ENCODE peak calls at places on chromosomes 5 and 9, in six cellular contexts. One of them, this sample, is unnamed.

GRCh38 chr9:29750062-29750461 is 2176.8 kb upstream of the C9orf72 start:
- DNase-seq in tibial nerve: no peak
- DNase-seq in A549: no peak
- DNase-seq in body of pancreas: no peak
- DNase-seq in gastrocnemius medialis: no peak
- DNase-seq in Peyer's patch: no peak
- DNase-seq in this sample: no peak

GRCh38 chr5:95760291-95761191 is 29.4 kb downstream of the RHOBTB3 start:
- DNase-seq in tibial nerve: no peak
- DNase-seq in A549: peak
- DNase-seq in body of pancreas: no peak
- DNase-seq in gastrocnemius medialis: no peak
- DNase-seq in Peyer's patch: no peak
- DNase-seq in this sample: no peak

GRCh38 chr5:82601085-82601484 is 322.9 kb upstream of the RPS23 start:
- DNase-seq in tibial nerve: no peak
- DNase-seq in A549: no peak
- DNase-seq in body of pancreas: no peak
- DNase-seq in gastrocnemius medialis: no peak
- DNase-seq in Peyer's patch: peak
- DNase-seq in this sample: no peak

GRCh38 chr5:166117062-166117743 is 2174.2 kb upstream of the WWC1 start:
- DNase-seq in tibial nerve: no peak
- DNase-seq in A549: no peak
- DNase-seq in body of pancreas: no peak
- DNase-seq in gastrocnemius medialis: no peak
- DNase-seq in Peyer's patch: no peak
- DNase-seq in this sample: no peak

GRCh38 chr5:108727639-108728565 is 19.8 kb upstream of the FER start:
- DNase-seq in tibial nerve: peak
- DNase-seq in A549: peak
- DNase-seq in body of pancreas: peak
- DNase-seq in gastrocnemius medialis: peak
- DNase-seq in Peyer's patch: peak
- DNase-seq in this sample: peak

GRCh38 chr5:32733582-32734340 is 22.6 kb downstream of the NPR3 start:
- DNase-seq in tibial nerve: no peak
- DNase-seq in A549: no peak
- DNase-seq in body of pancreas: no peak
- DNase-seq in gastrocnemius medialis: no peak
- DNase-seq in Peyer's patch: no peak
- DNase-seq in this sample: no peak

GRCh38 chr5:16076657-16077056 is 102.9 kb downstream of the MARCHF11 start:
- DNase-seq in tibial nerve: no peak
- DNase-seq in A549: no peak
- DNase-seq in body of pancreas: no peak
- DNase-seq in gastrocnemius medialis: no peak
- DNase-seq in Peyer's patch: no peak
- DNase-seq in this sample: no peak

GRCh38 chr9:89311346-89312153 is 555 bp downstream of the CKS2 start:
- DNase-seq in tibial nerve: no peak
- DNase-seq in A549: no peak
- DNase-seq in body of pancreas: no peak
- DNase-seq in gastrocnemius medialis: no peak
- DNase-seq in Peyer's patch: peak
- DNase-seq in this sample: no peak

GRCh38 chr9:123861086-123861707 is 68.7 kb downstream of the DENND1A start:
- DNase-seq in tibial nerve: no peak
- DNase-seq in A549: no peak
- DNase-seq in body of pancreas: no peak
- DNase-seq in gastrocnemius medialis: no peak
- DNase-seq in Peyer's patch: no peak
- DNase-seq in this sample: no peak

GRCh38 chr5:154892370-154892771 is 33.9 kb downstream of the CNOT8 start:
- DNase-seq in tibial nerve: no peak
- DNase-seq in A549: no peak
- DNase-seq in body of pancreas: no peak
- DNase-seq in gastrocnemius medialis: no peak
- DNase-seq in Peyer's patch: no peak
- DNase-seq in this sample: no peak

GRCh38 chr9:92136184-92136858 is 21.1 kb upstream of the SPTLC1 start:
- DNase-seq in tibial nerve: no peak
- DNase-seq in A549: no peak
- DNase-seq in body of pancreas: no peak
- DNase-seq in gastrocnemius medialis: no peak
- DNase-seq in Peyer's patch: no peak
- DNase-seq in this sample: no peak

GRCh38 chr5:6724321-6724929 is 11.2 kb downstream of the TENT4A start:
- DNase-seq in tibial nerve: no peak
- DNase-seq in A549: no peak
- DNase-seq in body of pancreas: no peak
- DNase-seq in gastrocnemius medialis: no peak
- DNase-seq in Peyer's patch: peak
- DNase-seq in this sample: no peak

GRCh38 chr9:98521141-98521540 is 187.6 kb downstream of the GABBR2 start:
- DNase-seq in tibial nerve: no peak
- DNase-seq in A549: no peak
- DNase-seq in body of pancreas: no peak
- DNase-seq in gastrocnemius medialis: no peak
- DNase-seq in Peyer's patch: no peak
- DNase-seq in this sample: no peak

GRCh38 chr5:84438456-84438855 is 53.8 kb upstream of the EDIL3 start:
- DNase-seq in tibial nerve: no peak
- DNase-seq in A549: no peak
- DNase-seq in body of pancreas: no peak
- DNase-seq in gastrocnemius medialis: no peak
- DNase-seq in Peyer's patch: no peak
- DNase-seq in this sample: no peak

GRCh38 chr5:90390326-90390725 is 19.2 kb downstream of the CETN3 start:
- DNase-seq in tibial nerve: no peak
- DNase-seq in A549: no peak
- DNase-seq in body of pancreas: no peak
- DNase-seq in gastrocnemius medialis: no peak
- DNase-seq in Peyer's patch: no peak
- DNase-seq in this sample: no peak

GRCh38 chr9:104992696-104993095 is 64.7 kb upstream of the ABCA1 start:
- DNase-seq in tibial nerve: no peak
- DNase-seq in A549: no peak
- DNase-seq in body of pancreas: no peak
- DNase-seq in gastrocnemius medialis: no peak
- DNase-seq in Peyer's patch: no peak
- DNase-seq in this sample: no peak

GRCh38 chr5:172866802-172867748 is 33.0 kb downstream of the ERGIC1 start:
- DNase-seq in tibial nerve: no peak
- DNase-seq in A549: no peak
- DNase-seq in body of pancreas: peak
- DNase-seq in gastrocnemius medialis: peak
- DNase-seq in Peyer's patch: no peak
- DNase-seq in this sample: peak

GRCh38 chr9:69731348-69731747 is 28.5 kb downstream of the PTAR1 start:
- DNase-seq in tibial nerve: no peak
- DNase-seq in A549: no peak
- DNase-seq in body of pancreas: no peak
- DNase-seq in gastrocnemius medialis: no peak
- DNase-seq in Peyer's patch: no peak
- DNase-seq in this sample: no peak

GRCh38 chr5:6488021-6488420 is 39.4 kb downstream of the UBE2QL1 start:
- DNase-seq in tibial nerve: no peak
- DNase-seq in A549: no peak
- DNase-seq in body of pancreas: no peak
- DNase-seq in gastrocnemius medialis: no peak
- DNase-seq in Peyer's patch: no peak
- DNase-seq in this sample: no peak

GRCh38 chr9:116313638-116314037 is 160.0 kb downstream of the PAPPA start:
- DNase-seq in tibial nerve: no peak
- DNase-seq in A549: no peak
- DNase-seq in body of pancreas: no peak
- DNase-seq in gastrocnemius medialis: no peak
- DNase-seq in Peyer's patch: no peak
- DNase-seq in this sample: no peak

GRCh38 chr5:65800775-65801174 is 78.8 kb downstream of the NLN start:
- DNase-seq in tibial nerve: no peak
- DNase-seq in A549: no peak
- DNase-seq in body of pancreas: no peak
- DNase-seq in gastrocnemius medialis: no peak
- DNase-seq in Peyer's patch: no peak
- DNase-seq in this sample: no peak
- H3K27ac ChIP-seq in tibial nerve: no peak
- H3K27ac ChIP-seq in A549: no peak
- H3K27ac ChIP-seq in body of pancreas: no peak
- H3K27ac ChIP-seq in gastrocnemius medialis: no peak
- H3K27ac ChIP-seq in Peyer's patch: no peak
- H3K27ac ChIP-seq in this sample: no peak

GRCh38 chr5:138352722-138353549 is 451 bp downstream of the KDM3B start:
- DNase-seq in tibial nerve: peak
- DNase-seq in A549: peak
- DNase-seq in body of pancreas: peak
- DNase-seq in gastrocnemius medialis: peak
- DNase-seq in Peyer's patch: peak
- DNase-seq in this sample: peak
- TF ChIP-seq POLR2A in tibial nerve: no peak
- TF ChIP-seq POLR2A in A549: peak
- TF ChIP-seq POLR2A in body of pancreas: peak
- TF ChIP-seq POLR2A in gastrocnemius medialis: peak
- TF ChIP-seq POLR2A in Peyer's patch: peak
- TF ChIP-seq POLR2A in this sample: no peak

GRCh38 chr5:60489856-60490255 is 210.1 kb downstream of the DEPDC1B start:
- DNase-seq in tibial nerve: no peak
- DNase-seq in A549: no peak
- DNase-seq in body of pancreas: no peak
- DNase-seq in gastrocnemius medialis: no peak
- DNase-seq in Peyer's patch: no peak
- DNase-seq in this sample: no peak
- H3K4me3 ChIP-seq in tibial nerve: no peak
- H3K4me3 ChIP-seq in A549: no peak
- H3K4me3 ChIP-seq in body of pancreas: no peak
- H3K4me3 ChIP-seq in gastrocnemius medialis: no peak
- H3K4me3 ChIP-seq in Peyer's patch: no peak
- H3K4me3 ChIP-seq in this sample: peak

GRCh38 chr5:177311723-177312648 is at the start of gene MXD3:
- DNase-seq in tibial nerve: peak
- DNase-seq in A549: peak
- DNase-seq in body of pancreas: peak
- DNase-seq in gastrocnemius medialis: peak
- DNase-seq in Peyer's patch: peak
- DNase-seq in this sample: peak

GRCh38 chr5:177315411-177315810 is 3.7 kb upstream of the MXD3 start:
- DNase-seq in tibial nerve: no peak
- DNase-seq in A549: no peak
- DNase-seq in body of pancreas: no peak
- DNase-seq in gastrocnemius medialis: no peak
- DNase-seq in Peyer's patch: peak
- DNase-seq in this sample: no peak

GRCh38 chr5:177312649-177313181 is 1.0 kb upstream of the MXD3 start:
- DNase-seq in tibial nerve: no peak
- DNase-seq in A549: peak
- DNase-seq in body of pancreas: no peak
- DNase-seq in gastrocnemius medialis: no peak
- DNase-seq in Peyer's patch: peak
- DNase-seq in this sample: no peak

GRCh38 chr5:177313561-177314259 is 2.0 kb upstream of the MXD3 start:
- DNase-seq in tibial nerve: no peak
- DNase-seq in A549: no peak
- DNase-seq in body of pancreas: no peak
- DNase-seq in gastrocnemius medialis: no peak
- DNase-seq in Peyer's patch: peak
- DNase-seq in this sample: no peak

GRCh38 chr5:177314376-177315342 is 3.0 kb upstream of the MXD3 start:
- DNase-seq in tibial nerve: no peak
- DNase-seq in A549: no peak
- DNase-seq in body of pancreas: no peak
- DNase-seq in gastrocnemius medialis: no peak
- DNase-seq in Peyer's patch: peak
- DNase-seq in this sample: no peak
- H3K27ac ChIP-seq in tibial nerve: no peak
- H3K27ac ChIP-seq in A549: no peak
- H3K27ac ChIP-seq in body of pancreas: no peak
- H3K27ac ChIP-seq in gastrocnemius medialis: no peak
- H3K27ac ChIP-seq in Peyer's patch: no peak
- H3K27ac ChIP-seq in this sample: no peak

DNA sequence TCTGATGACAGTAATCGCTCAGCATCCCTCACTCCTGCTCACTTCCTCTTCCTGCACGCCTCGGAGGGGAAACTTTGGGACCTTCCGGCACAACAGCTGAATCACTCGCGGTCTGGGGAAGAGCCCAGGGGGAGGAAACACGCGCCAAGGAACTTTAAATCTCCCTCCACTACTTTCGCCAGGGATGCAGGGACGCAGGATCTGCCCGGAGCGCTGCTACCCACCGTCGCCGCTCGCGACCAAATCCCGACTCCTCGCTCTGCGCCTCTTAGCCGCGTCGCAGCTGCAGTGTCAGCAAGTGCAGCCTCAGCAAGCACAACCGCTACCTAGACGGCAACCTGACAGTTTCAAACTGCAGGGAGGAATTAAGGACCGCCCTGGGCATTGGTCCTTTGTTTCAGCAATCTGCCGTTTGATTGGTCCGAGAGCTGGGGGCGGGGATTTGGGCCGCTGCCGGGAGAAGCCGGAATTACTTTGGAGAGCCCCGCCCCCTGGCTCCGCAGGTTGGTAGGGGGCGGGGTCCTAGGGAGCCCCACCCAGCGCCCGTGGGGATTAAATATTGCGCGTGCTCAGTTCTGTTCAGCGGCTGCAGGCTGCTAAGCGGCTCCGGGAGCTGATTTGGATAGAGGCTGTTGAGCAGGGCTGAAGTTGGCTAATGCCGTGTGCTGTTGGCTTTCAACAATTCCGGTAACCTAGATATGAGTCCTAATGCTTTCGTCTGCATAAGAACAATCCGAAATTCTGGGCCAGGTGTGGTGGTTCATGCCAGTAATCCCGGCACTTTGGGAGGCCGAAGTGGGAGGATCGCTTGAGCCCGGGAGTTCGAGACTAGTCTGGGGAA is at the start of gene POC5:
- DNase-seq in tibial nerve: peak
- DNase-seq in A549: peak
- DNase-seq in body of pancreas: peak
- DNase-seq in gastrocnemius medialis: peak
- DNase-seq in Peyer's patch: peak
- DNase-seq in this sample: peak
- TF ChIP-seq POLR2A in tibial nerve: peak
- TF ChIP-seq POLR2A in A549: peak
- TF ChIP-seq POLR2A in body of pancreas: peak
- TF ChIP-seq POLR2A in gastrocnemius medialis: peak
- TF ChIP-seq POLR2A in Peyer's patch: peak
- TF ChIP-seq POLR2A in this sample: no peak

GRCh38 chr5:146345240-146345577 is 6.6 kb downstream of the POU4F3 start:
- DNase-seq in tibial nerve: no peak
- DNase-seq in A549: no peak
- DNase-seq in body of pancreas: no peak
- DNase-seq in gastrocnemius medialis: no peak
- DNase-seq in Peyer's patch: no peak
- DNase-seq in this sample: no peak
- H3K4me3 ChIP-seq in tibial nerve: no peak
- H3K4me3 ChIP-seq in A549: no peak
- H3K4me3 ChIP-seq in body of pancreas: no peak
- H3K4me3 ChIP-seq in gastrocnemius medialis: no peak
- H3K4me3 ChIP-seq in Peyer's patch: no peak
- H3K4me3 ChIP-seq in this sample: no peak

This sample was measured in stomach.